ENCODE peak calls at places on chromosomes 3 and 15, in eight cellular contexts. V, H, A, L, S, Q, I and U are unnamed samples.

GRCh38 chr3:190120161-190121060 is at the start of gene P3H2:
- DNase-seq in V (no peak), H (no peak), A (peak), L (peak), S (peak), Q (peak), I (peak), U (peak)

GRCh38 chr3:102090646-102091045 is 241.3 kb downstream of the NFKBIZ start:
- DNase-seq in V (no peak), H (no peak), A (no peak), L (no peak), S (peak), Q (no peak), I (no peak), U (peak)

GRCh38 chr3:58528629-58529028 is 8.4 kb downstream of the ACOX2 start:
- DNase-seq in V (no peak), H (no peak), A (peak), L (peak), S (peak), Q (no peak), I (peak), U (no peak)

GRCh38 chr3:174317005-174317404 is 542.1 kb upstream of the NAALADL2 start:
- DNase-seq in V (no peak), H (no peak), A (no peak), L (no peak), S (no peak), Q (no peak), I (peak), U (no peak)

GRCh38 chr15:68487087-68487843 is 55.3 kb upstream of the ITGA11 start:
- DNase-seq in V (no peak), H (no peak), A (no peak), L (no peak), S (no peak), Q (no peak), I (no peak), U (no peak)

GRCh38 chr15:65086680-65087111 is 10.2 kb downstream of the KBTBD13 start:
- DNase-seq in V (no peak), H (no peak), A (no peak), L (no peak), S (no peak), Q (no peak), I (no peak), U (no peak)

GRCh38 chr15:50377867-50378751 is 23.1 kb upstream of the GABPB1 start:
- DNase-seq in V (no peak), H (no peak), A (no peak), L (no peak), S (peak), Q (no peak), I (no peak), U (no peak)

GRCh38 chr15:24899367-24899766 is 55.4 kb upstream of the SNRPN start:
- DNase-seq in V (no peak), H (no peak), A (no peak), L (no peak), S (no peak), Q (no peak), I (no peak), U (no peak)

GRCh38 chr15:60830479-60830878 is 351.5 kb upstream of the ICE2 start:
- DNase-seq in V (no peak), H (no peak), A (no peak), L (no peak), S (peak), Q (no peak), I (no peak), U (peak)

GRCh38 chr3:154971771-154972326 is 108.3 kb upstream of the MME start:
- DNase-seq in V (no peak), H (no peak), A (peak), L (peak), S (peak), Q (no peak), I (peak), U (no peak)

GRCh38 chr3:140563206-140563605 is 114.7 kb upstream of the TRIM42 start:
- DNase-seq in V (no peak), H (no peak), A (no peak), L (no peak), S (no peak), Q (no peak), I (no peak), U (no peak)

GRCh38 chr15:41501961-41502786 is 8.5 kb downstream of the ITPKA start:
- DNase-seq in V (no peak), H (no peak), A (no peak), L (no peak), S (no peak), Q (no peak), I (no peak), U (no peak)

GRCh38 chr3:7203969-7204847 is 343.3 kb downstream of the GRM7 start:
- DNase-seq in V (no peak), H (no peak), A (no peak), L (no peak), S (no peak), Q (no peak), I (no peak), U (no peak)

GRCh38 chr3:149771652-149772271 is 19.5 kb upstream of the COMMD2 start:
- DNase-seq in V (peak), H (no peak), A (peak), L (peak), S (peak), Q (no peak), I (no peak), U (no peak)

GRCh38 chr15:31605467-31605931 is 278.9 kb downstream of the KLF13 start:
- DNase-seq in V (no peak), H (no peak), A (peak), L (peak), S (no peak), Q (peak), I (no peak), U (no peak)

GRCh38 chr3:9778102-9778501 is 8.4 kb upstream of the CAMK1 start:
- DNase-seq in V (no peak), H (no peak), A (no peak), L (no peak), S (peak), Q (no peak), I (no peak), U (no peak)

GRCh38 chr3:72265661-72266370 is 480.9 kb upstream of the PROK2 start:
- DNase-seq in V (no peak), H (no peak), A (no peak), L (no peak), S (no peak), Q (no peak), I (no peak), U (no peak)

GRCh38 chr3:18425641-18426403 is 683 bp upstream of the SATB1 start:
- DNase-seq in V (no peak), H (no peak), A (no peak), L (no peak), S (peak), Q (no peak), I (no peak), U (no peak)

GRCh38 chr15:91456921-91457320 is 356.9 kb downstream of the SV2B start:
- DNase-seq in V (no peak), H (no peak), A (peak), L (peak), S (no peak), Q (no peak), I (no peak), U (no peak)

GRCh38 chr3:186057594-186057993 is 51.3 kb downstream of the ETV5 start:
- DNase-seq in V (no peak), H (no peak), A (peak), L (peak), S (peak), Q (no peak), I (no peak), U (no peak)

GRCh38 chr3:112175646-112176045 is 42.6 kb upstream of the GCSAM start:
- DNase-seq in V (no peak), H (no peak), A (no peak), L (no peak), S (no peak), Q (no peak), I (no peak), U (no peak)

GRCh38 chr15:78907577-78907976 is 34.9 kb downstream of the MORF4L1 start:
- DNase-seq in V (no peak), H (no peak), A (no peak), L (no peak), S (no peak), Q (no peak), I (no peak), U (no peak)

GRCh38 chr3:161682715-161683114 is 186.1 kb downstream of the OTOL1 start:
- DNase-seq in V (no peak), H (no peak), A (no peak), L (no peak), S (no peak), Q (no peak), I (no peak), U (no peak)

GRCh38 chr15:25850154-25851111 is 12.7 kb downstream of the ATP10A start:
- DNase-seq in V (peak), H (no peak), A (peak), L (peak), S (peak), Q (no peak), I (no peak), U (peak)

GRCh38 chr15:68404056-68404798 is 27.7 kb downstream of the ITGA11 start:
- DNase-seq in V (no peak), H (no peak), A (no peak), L (no peak), S (no peak), Q (no peak), I (no peak), U (no peak)

GRCh38 chr15:77981281-77982126 is 96.0 kb downstream of the TBC1D2B start:
- DNase-seq in V (no peak), H (no peak), A (no peak), L (no peak), S (no peak), Q (no peak), I (no peak), U (no peak)

GRCh38 chr15:70902105-70902504 is 9.5 kb downstream of the LRRC49 start:
- DNase-seq in V (no peak), H (no peak), A (peak), L (peak), S (peak), Q (no peak), I (no peak), U (peak)

GRCh38 chr15:35583863-35584528 is 38.0 kb upstream of the DPH6 start:
- DNase-seq in V (no peak), H (no peak), A (no peak), L (no peak), S (peak), Q (no peak), I (no peak), U (no peak)

GRCh38 chr3:134552776-134553175 is 66.9 kb downstream of the CEP63 start:
- DNase-seq in V (no peak), H (no peak), A (no peak), L (no peak), S (no peak), Q (no peak), I (no peak), U (no peak)

GRCh38 chr3:79052054-79052681 is 715.6 kb downstream of the ROBO1 start:
- DNase-seq in V (no peak), H (no peak), A (no peak), L (no peak), S (no peak), Q (no peak), I (no peak), U (no peak)

GRCh38 chr3:133589503-133589902 is 16.0 kb downstream of the CDV3 start:
- DNase-seq in V (no peak), H (no peak), A (no peak), L (no peak), S (no peak), Q (no peak), I (no peak), U (no peak)

GRCh38 chr3:171462224-171462623 is 2.0 kb upstream of the TNIK start:
- DNase-seq in V (no peak), H (no peak), A (no peak), L (no peak), S (no peak), Q (no peak), I (no peak), U (no peak)

GRCh38 chr3:113002676-113003075 is 11.9 kb downstream of the GTPBP8 start:
- DNase-seq in V (no peak), H (no peak), A (no peak), L (no peak), S (no peak), Q (no peak), I (no peak), U (no peak)

GRCh38 chr15:76222159-76222558 is 89.1 kb downstream of the ETFA start:
- DNase-seq in V (no peak), H (no peak), A (no peak), L (no peak), S (no peak), Q (no peak), I (no peak), U (no peak)

DNA sequence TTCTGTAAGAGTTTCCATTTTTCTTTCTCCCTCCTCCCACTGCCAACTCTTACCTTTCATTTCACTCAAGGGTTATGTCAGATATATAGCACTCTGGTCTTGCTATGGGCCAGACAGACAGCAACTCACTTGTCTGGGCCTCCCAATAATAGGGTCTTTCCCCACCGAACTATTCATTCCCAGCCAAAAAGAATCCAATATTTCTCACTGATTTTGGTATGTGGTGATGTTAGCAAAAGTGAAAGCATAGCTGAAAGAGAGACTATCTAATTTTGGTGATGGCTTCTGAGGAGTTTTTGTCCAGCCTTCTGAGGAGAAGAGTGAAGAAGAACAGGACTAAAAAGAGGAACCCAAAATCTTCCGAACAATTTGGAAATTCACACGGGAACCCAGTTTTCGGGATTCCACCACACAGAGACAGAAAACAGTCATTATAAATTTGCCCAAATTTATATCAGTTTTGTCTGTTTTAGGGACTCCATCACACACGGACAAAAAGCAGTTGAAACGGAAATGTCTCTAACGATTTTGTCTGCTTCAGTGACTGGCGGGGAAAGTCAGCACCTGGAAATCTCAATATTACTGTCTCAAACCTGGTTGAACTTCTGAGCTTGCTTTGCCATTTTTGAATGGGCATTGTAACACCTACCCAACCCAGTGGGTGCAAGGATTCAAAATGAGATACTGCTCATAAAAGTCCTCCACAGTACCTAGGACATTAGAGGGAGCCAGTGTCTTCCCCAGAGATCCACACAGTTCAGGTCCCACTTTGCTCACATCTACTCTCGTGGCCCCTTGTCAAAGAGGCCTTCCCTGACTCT is 9.1 kb downstream of the CD80 start:
- DNase-seq in V (no peak), H (no peak), A (no peak), L (no peak), S (peak), Q (no peak), I (no peak), U (no peak)
- TF ChIP-seq CTCF in V (no peak), H (no peak), A (no peak), L (no peak), S (no peak), Q (no peak), I (no peak), U (no peak)

GRCh38 chr3:144772372-144772771 is 800.7 kb downstream of the DIPK2A start:
- DNase-seq in V (no peak), H (no peak), A (no peak), L (no peak), S (no peak), Q (no peak), I (no peak), U (no peak)

GRCh38 chr3:144775581-144775980 is 804.0 kb downstream of the DIPK2A start:
- DNase-seq in V (no peak), H (no peak), A (no peak), L (no peak), S (no peak), Q (no peak), I (no peak), U (no peak)

GRCh38 chr3:144777941-144778340 is 806.3 kb downstream of the DIPK2A start:
- DNase-seq in V (no peak), H (no peak), A (no peak), L (no peak), S (no peak), Q (no peak), I (no peak), U (no peak)

GRCh38 chr3:144773344-144773743 is 801.7 kb downstream of the DIPK2A start:
- DNase-seq in V (no peak), H (no peak), A (no peak), L (no peak), S (no peak), Q (no peak), I (no peak), U (no peak)

DNA sequence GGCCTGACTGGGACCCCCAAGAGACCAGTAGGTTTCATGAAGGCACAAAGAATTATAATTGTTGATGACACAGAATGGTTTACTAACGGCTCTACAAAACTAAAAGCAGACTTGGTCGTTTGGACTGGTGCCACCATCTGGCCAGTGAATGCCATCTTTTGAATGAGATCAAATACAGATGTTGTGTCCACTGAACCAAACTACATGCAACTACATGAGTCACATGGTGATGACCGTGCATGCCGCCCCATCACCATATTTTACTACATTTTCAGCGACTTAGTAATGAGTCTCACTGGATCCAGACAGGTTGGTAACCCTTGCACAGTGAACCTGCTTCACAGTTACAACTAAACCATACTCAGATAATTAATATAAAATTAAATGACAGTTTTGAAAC is 803.3 kb downstream of the DIPK2A start:
- DNase-seq in V (no peak), H (no peak), A (no peak), L (no peak), S (no peak), Q (peak), I (no peak), U (peak)
- TF ChIP-seq CTCF in V (no peak), H (no peak), A (no peak), L (no peak), S (no peak), Q (no peak), I (no peak), U (no peak)

GRCh38 chr15:69749797-69750196 is 297.2 kb downstream of the RPLP1 start:
- DNase-seq in V (no peak), H (no peak), A (peak), L (no peak), S (peak), Q (no peak), I (no peak), U (no peak)
- TF ChIP-seq CTCF in V (no peak), H (no peak), A (no peak), L (peak), S (peak), Q (no peak), I (no peak), U (peak)

DNA sequence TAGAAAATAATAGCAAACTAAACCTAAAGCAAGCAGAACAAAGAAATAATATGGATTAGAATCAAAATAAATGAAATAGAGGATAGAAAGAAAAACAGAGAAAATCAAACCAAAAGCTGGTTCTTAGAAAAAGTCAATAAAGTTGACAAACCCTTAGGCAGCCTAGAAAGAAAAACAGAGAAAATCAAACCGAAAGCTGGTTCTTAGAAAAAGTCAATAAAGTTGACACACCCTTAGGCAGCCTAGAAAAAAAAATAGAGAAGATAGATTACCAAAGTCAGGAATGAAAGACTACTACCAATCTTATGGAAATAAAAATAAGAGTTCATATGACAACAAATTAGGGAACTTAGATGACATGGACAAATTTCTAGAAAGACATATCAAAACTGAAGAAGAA is 142.4 kb downstream of the LRRC28 start:
- DNase-seq in V (no peak), H (no peak), A (no peak), L (no peak), S (no peak), Q (no peak), I (no peak), U (no peak)
- TF ChIP-seq CTCF in V (no peak), H (no peak), A (no peak), L (no peak), S (no peak), Q (no peak), I (no peak), U (no peak)

GRCh38 chr3:15989419-15989818 is 185.1 kb upstream of the GALNT15 start:
- DNase-seq in V (no peak), H (no peak), A (no peak), L (no peak), S (peak), Q (no peak), I (no peak), U (no peak)
- TF ChIP-seq CTCF in V (no peak), H (no peak), A (no peak), L (no peak), S (peak), Q (no peak), I (peak), U (peak)

DNA sequence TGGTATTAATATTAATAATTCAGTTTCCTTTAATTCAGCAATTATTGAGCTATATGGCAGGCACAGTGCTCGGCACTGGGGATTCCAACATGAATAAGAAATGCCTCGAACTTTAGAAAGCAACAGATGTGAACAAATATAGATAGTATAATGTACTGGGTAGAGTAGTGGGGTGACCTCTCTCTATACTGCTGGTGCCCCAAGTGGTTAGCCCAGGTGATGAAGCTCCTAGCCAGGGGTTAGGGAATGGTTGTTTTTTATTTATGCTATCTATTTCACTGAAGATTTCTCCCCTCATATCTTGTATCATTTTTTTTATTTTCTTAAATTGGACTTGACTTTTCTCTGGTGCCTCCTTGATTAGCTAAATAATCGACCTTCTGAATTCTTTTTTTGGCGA is 62.1 kb downstream of the BHLHE40 start:
- DNase-seq in V (no peak), H (no peak), A (no peak), L (no peak), S (no peak), Q (no peak), I (no peak), U (no peak)
- TF ChIP-seq CTCF in V (no peak), H (no peak), A (no peak), L (no peak), S (no peak), Q (no peak), I (no peak), U (no peak)